ENCODE peak calls at places on chromosomes 5 and 9, in six cellular contexts. R is heart right ventricle, W is A549, N is ovary, Z is breast epithelium, T is fibroblast of lung. C is an unnamed sample.

GRCh38 chr9:1962036-1962535 is 53.1 kb upstream of the SMARCA2 start:
- DNase-seq in Z (no peak), N (no peak), R (no peak), T (no peak), W (no peak), C (no peak)

GRCh38 chr9:91060520-91061343 is 259.1 kb downstream of the SYK start:
- DNase-seq in Z (peak; percentile 40), T (peak; percentile 100), R (peak; percentile 25), W (peak; percentile 80), N (no peak), C (peak; percentile 96)

GRCh38 chr5:53987091-53987490 is 323.3 kb downstream of the ARL15 start:
- DNase-seq in Z (no peak), T (no peak), N (no peak), W (no peak), R (no peak), C (no peak)

GRCh38 chr5:111930905-111931461 is 174.0 kb upstream of the NREP start:
- DNase-seq in Z (no peak), T (no peak), R (no peak), W (no peak), N (no peak), C (peak; percentile 78)

GRCh38 chr5:36878421-36879088 is 2.0 kb downstream of the NIPBL start:
- DNase-seq in N (peak; percentile 50), R (peak; percentile 30), Z (no peak), W (no peak), T (peak; percentile 51), C (no peak)

GRCh38 chr9:100440071-100440470 is 13.1 kb downstream of the MSANTD3 start:
- DNase-seq in N (no peak), Z (no peak), R (no peak), W (no peak), T (peak; percentile 68), C (peak; percentile 20)

GRCh38 chr9:134867917-134868750 is 12.5 kb upstream of the FCN2 start:
- DNase-seq in N (peak; percentile 28), Z (no peak), T (no peak), R (no peak), W (no peak), C (no peak)

GRCh38 chr5:180563994-180564393 is 27.3 kb downstream of the SCGB3A1 start:
- DNase-seq in N (no peak), W (no peak), T (no peak), R (no peak), Z (no peak), C (no peak)

GRCh38 chr5:159324097-159324760 is 6.1 kb downstream of the IL12B start:
- DNase-seq in T (peak; percentile 74), W (no peak), N (no peak), R (no peak), Z (no peak), C (peak; percentile 50)

GRCh38 chr5:172528440-172528839 is 74.1 kb upstream of the SH3PXD2B start:
- DNase-seq in R (no peak), N (no peak), Z (no peak), T (no peak), W (peak; percentile 28), C (no peak)

GRCh38 chr5:79795764-79796398 is 106.2 kb downstream of the CMYA5 start:
- DNase-seq in W (no peak), T (peak; percentile 14), N (peak; percentile 47), Z (peak; percentile 36), R (peak; percentile 71), C (peak; percentile 16)

GRCh38 chr5:95818181-95819147 is 4.1 kb downstream of the GLRX start:
- DNase-seq in T (no peak), Z (no peak), N (no peak), W (no peak), R (no peak), C (no peak)

GRCh38 chr9:97528529-97529230 is 27.2 kb downstream of the TMOD1 start:
- DNase-seq in R (peak; percentile 41), N (no peak), Z (no peak), W (no peak), T (no peak), C (no peak)

GRCh38 chr9:100445161-100445902 is 18.4 kb downstream of the MSANTD3 start:
- DNase-seq in T (no peak), Z (no peak), W (no peak), R (no peak), N (no peak), C (no peak)

GRCh38 chr9:93580654-93581380 is 4.4 kb downstream of the PHF2 start:
- DNase-seq in N (no peak), R (no peak), T (no peak), W (no peak), Z (peak; percentile 16), C (no peak)

GRCh38 chr9:124365045-124365444 is 50.2 kb downstream of the PSMB7 start:
- DNase-seq in R (no peak), Z (no peak), T (no peak), N (no peak), W (no peak), C (no peak)

GRCh38 chr9:134216449-134216951 is 52.1 kb upstream of the RNU6ATAC start:
- DNase-seq in T (no peak), W (no peak), Z (no peak), R (no peak), N (peak; percentile 38), C (no peak)

GRCh38 chr9:1598270-1598669 is 416.9 kb upstream of the SMARCA2 start:
- DNase-seq in T (no peak), N (no peak), R (no peak), Z (no peak), W (no peak), C (no peak)

GRCh38 chr9:104025109-104025508 is 69.0 kb upstream of the SMC2 start:
- DNase-seq in W (no peak), N (no peak), T (no peak), R (no peak), Z (no peak), C (no peak)

GRCh38 chr9:33354651-33355211 is 47.6 kb downstream of the AQP7 start:
- DNase-seq in N (no peak), Z (no peak), W (no peak), T (peak; percentile 76), R (no peak), C (peak; percentile 49)

GRCh38 chr5:56011835-56012234 is 17.1 kb upstream of the IL6ST start:
- DNase-seq in Z (no peak), R (no peak), T (peak; percentile 96), W (no peak), N (no peak), C (peak; percentile 87)

GRCh38 chr5:104198156-104198555 is 635.6 kb upstream of the NUDT12 start:
- DNase-seq in T (no peak), N (no peak), R (no peak), Z (no peak), W (no peak), C (no peak)

GRCh38 chr5:141692919-141693848 is 11.2 kb upstream of the ARAP3 start:
- DNase-seq in Z (no peak), W (no peak), N (no peak), R (no peak), T (peak; percentile 11), C (no peak)

GRCh38 chr5:126503602-126504104 is 80.4 kb downstream of the GRAMD2B start:
- DNase-seq in Z (no peak), R (no peak), T (peak; percentile 60), W (no peak), N (no peak), C (peak; percentile 45)

GRCh38 chr9:13502503-13502902 is 223.0 kb upstream of the MPDZ start:
- DNase-seq in R (peak; percentile 34), T (no peak), N (no peak), Z (no peak), W (no peak), C (no peak)

GRCh38 chr5:139789116-139789844 is 6.3 kb upstream of the PSD2 start:
- DNase-seq in T (no peak), W (no peak), N (no peak), R (no peak), Z (no peak), C (no peak)

GRCh38 chr5:136032564-136032963 is 3.8 kb downstream of the TGFBI start:
- DNase-seq in W (no peak), R (no peak), Z (no peak), N (no peak), T (peak; percentile 66), C (peak; percentile 65)
- H3K4me3 ChIP-seq in W (peak overlapping the region; percentile 97), R (no peak overlapping the region), Z (no peak overlapping the region), N (no peak overlapping the region), T (no peak overlapping the region), C (no peak overlapping the region)

GRCh38 chr9:131500939-131501541 is 1.7 kb upstream of the POMT1 start:
- DNase-seq in Z (no peak), N (no peak), T (peak; percentile 47), R (no peak), W (no peak), C (no peak)
- H3K27ac ChIP-seq in Z (peak overlapping the region; percentile 43), N (no peak overlapping the region), T (no peak overlapping the region), R (peak overlapping the region; percentile 56), W (no peak overlapping the region), C (no peak overlapping the region)

GRCh38 chr5:875931-876330 is 16.7 kb downstream of the BRD9 start:
- DNase-seq in R (no peak), W (no peak), Z (no peak), N (peak; percentile 16), T (no peak), C (no peak)

GRCh38 chr5:870973-871372 is 20.2 kb upstream of the ZDHHC11 start:
- DNase-seq in T (no peak), Z (no peak), W (no peak), R (no peak), N (no peak), C (no peak)

GRCh38 chr5:873328-873727 is 19.3 kb downstream of the BRD9 start:
- DNase-seq in W (no peak), Z (no peak), R (no peak), N (no peak), T (no peak), C (no peak)

GRCh38 chr5:871596-872298 is 20.9 kb downstream of the BRD9 start:
- DNase-seq in T (no peak), N (no peak), Z (no peak), W (no peak), R (no peak), C (no peak)

DNA sequence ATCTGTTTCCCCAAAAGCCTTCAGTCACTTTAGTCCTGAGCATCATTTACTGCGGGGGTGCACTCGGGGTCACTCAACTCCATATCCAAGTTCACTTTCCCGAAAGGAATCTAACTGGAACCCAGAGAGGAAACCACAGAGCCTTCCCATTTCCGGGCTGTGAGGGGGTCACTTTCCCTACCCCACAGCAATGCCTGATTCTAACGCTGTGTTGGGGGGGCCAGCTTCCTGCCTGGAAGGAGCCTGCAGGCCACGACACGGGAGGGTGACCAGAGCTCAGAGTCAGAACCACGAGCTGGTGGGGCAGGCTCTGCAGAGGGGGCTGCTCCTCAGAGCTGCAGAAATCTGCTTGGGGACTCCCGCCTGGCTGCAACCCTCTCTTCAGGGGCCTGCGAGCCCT is 20.3 kb downstream of the BRD9 start:
- DNase-seq in T (no peak), Z (no peak), W (no peak), R (no peak), N (no peak), C (no peak)
- H3K4me3 ChIP-seq in T (no peak overlapping the region), Z (no peak overlapping the region), W (no peak overlapping the region), R (no peak overlapping the region), N (no peak overlapping the region), C (no peak overlapping the region)

DNA sequence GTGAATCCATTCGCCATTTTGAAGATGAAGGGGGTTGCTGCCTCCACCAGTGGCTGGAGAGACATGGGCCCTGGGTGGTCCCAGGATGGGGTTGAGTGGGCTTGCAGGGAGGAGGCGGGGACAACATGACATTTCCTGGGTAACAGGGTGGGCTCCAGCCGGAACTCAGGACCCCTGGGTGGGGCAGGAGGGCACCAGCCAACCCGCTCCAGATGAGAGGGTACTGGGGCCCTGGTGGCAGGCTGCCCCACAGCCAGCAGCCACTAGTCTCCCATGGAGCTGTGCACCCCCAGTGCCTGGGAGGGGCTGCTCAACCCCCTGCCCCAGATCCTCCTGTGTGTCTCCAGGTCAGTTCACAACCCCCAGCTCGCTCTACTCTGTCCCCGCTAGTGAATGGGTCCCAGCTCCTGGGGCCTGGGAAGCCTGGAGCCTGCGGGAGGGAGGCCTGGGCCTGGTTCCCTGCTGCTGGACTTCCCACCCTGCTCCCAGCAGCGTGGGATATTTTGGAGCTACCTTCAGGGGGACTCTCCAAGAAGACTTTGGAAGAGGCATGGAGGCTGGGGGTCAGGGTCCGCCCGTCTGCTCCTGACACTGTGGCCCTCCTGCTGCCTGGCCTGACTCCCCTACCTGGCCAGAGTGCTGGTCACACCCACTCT is 55.9 kb downstream of the AHRR start:
- DNase-seq in T (no peak), Z (peak; percentile 13), W (no peak), N (no peak), R (peak; percentile 1), C (no peak)
- H3K27ac ChIP-seq in T (peak overlapping the region; percentile 88), Z (no peak overlapping the region), W (no peak overlapping the region), N (no peak overlapping the region), R (no peak overlapping the region), C (peak overlapping the region; percentile 81)

C was measured in brain microvascular endothelial cell.